ENCODE peak calls at places on chromosomes 4 and X, in nine cellular contexts. L, W, B, O, S, P, F, Q and C are unnamed samples.

GRCh38 chr4:81380364-81380853 is 91.3 kb downstream of the RASGEF1B start:
- DNase-seq in B (no peak), P (no peak), F (no peak), O (no peak), W (no peak), Q (no peak), L (no peak), S (no peak), C (no peak)

GRCh38 chr4:26088433-26088928 is 174.5 kb downstream of the SMIM20 start:
- DNase-seq in W (no peak), F (no peak), L (peak; percentile 55), Q (no peak), S (no peak), B (no peak), O (no peak), P (peak; percentile 40), C (no peak)

GRCh38 chrX:118271770-118272169 is 74.1 kb upstream of the WDR44 start:
- DNase-seq in S (no peak), L (no peak), O (peak; percentile 10), F (no peak), P (peak; percentile 5), B (no peak), Q (no peak), W (no peak), C (no peak)

GRCh38 chr4:168877779-168878491 is 132.1 kb downstream of the CBR4 start:
- DNase-seq in W (no peak), L (peak; percentile 21), B (no peak), O (no peak), P (no peak), Q (peak; percentile 17), F (no peak), S (no peak), C (no peak)

GRCh38 chr4:126701756-126702155 is 931.0 kb upstream of the INTU start:
- DNase-seq in W (no peak), Q (no peak), S (no peak), F (peak; percentile 23), B (no peak), L (peak; percentile 67), O (no peak), P (no peak), C (no peak)

GRCh38 chrX:69065451-69065850 is 99.8 kb downstream of the PJA1 start:
- DNase-seq in O (no peak), B (no peak), S (no peak), L (peak; percentile 29), F (no peak), Q (no peak), P (no peak), W (no peak), C (no peak)

GRCh38 chrX:45852884-45853283 is 652.2 kb upstream of the DIPK2B start:
- DNase-seq in O (no peak), W (no peak), B (no peak), S (no peak), Q (no peak), P (no peak), L (peak; percentile 30), F (no peak), C (no peak)

GRCh38 chr4:74237425-74237966 is 70.8 kb upstream of the EPGN start:
- DNase-seq in P (no peak), W (no peak), S (no peak), F (no peak), O (no peak), L (no peak), Q (no peak), B (no peak), C (no peak)

GRCh38 chrX:46305431-46305830 is 239.8 kb downstream of the ZNF674 start:
- DNase-seq in P (no peak), O (no peak), L (no peak), S (no peak), F (no peak), B (no peak), Q (no peak), W (no peak), C (no peak)

GRCh38 chr4:99321241-99322191 is at the start of gene ADH1B:
- DNase-seq in B (no peak), W (no peak), O (no peak), S (no peak), L (no peak), Q (no peak), P (no peak), F (no peak), C (no peak)

GRCh38 chrX:103017542-103017941 is 46.4 kb downstream of the BEX1 start:
- DNase-seq in F (no peak), Q (no peak), S (no peak), P (no peak), O (no peak), B (no peak), L (no peak), W (no peak), C (no peak)

GRCh38 chrX:131704136-131704695 is 160.3 kb downstream of the OR13H1 start:
- DNase-seq in S (no peak), F (no peak), P (peak; percentile 75), L (peak; percentile 61), B (no peak), Q (peak; percentile 93), W (peak; percentile 10), O (peak; percentile 57), C (peak; percentile 78)

GRCh38 chrX:41559662-41560061 is 112.5 kb downstream of the NYX start:
- DNase-seq in L (peak; percentile 23), Q (no peak), B (peak; percentile 48), S (no peak), W (no peak), P (peak; percentile 62), O (peak; percentile 36), F (peak; percentile 4), C (no peak)

GRCh38 chrX:3548743-3549441 is 164.6 kb downstream of the PRKX start:
- DNase-seq in L (peak; percentile 65), Q (no peak), P (peak; percentile 78), O (no peak), W (peak; percentile 56), B (no peak), F (peak; percentile 36), S (no peak), C (peak; percentile 13)

GRCh38 chrX:13000311-13000811 is 25.5 kb downstream of the TMSB4X start:
- DNase-seq in L (no peak), B (peak; percentile 54), P (no peak), F (peak; percentile 67), W (no peak), S (peak; percentile 5), O (no peak), Q (no peak), C (no peak)

GRCh38 chr4:147714575-147715401 is 17.1 kb upstream of the ARHGAP10 start:
- DNase-seq in Q (no peak), L (peak; percentile 84), O (peak; percentile 68), F (no peak), S (no peak), W (peak; percentile 70), P (no peak), B (no peak), C (no peak)

GRCh38 chr4:119082661-119083060 is 53.0 kb upstream of the MYOZ2 start:
- DNase-seq in Q (no peak), F (no peak), S (no peak), O (no peak), W (no peak), L (no peak), B (no peak), P (no peak), C (no peak)

GRCh38 chr4:90105274-90105673 is 21.9 kb upstream of the CCSER1 start:
- DNase-seq in B (no peak), W (no peak), O (no peak), P (no peak), S (no peak), L (no peak), F (no peak), Q (no peak), C (no peak)

GRCh38 chr4:180805101-180805500 is 1438.1 kb upstream of the TENM3 start:
- DNase-seq in O (no peak), Q (no peak), F (no peak), W (no peak), P (no peak), L (no peak), B (no peak), S (no peak), C (no peak)

GRCh38 chr4:76729991-76730390 is 168.0 kb downstream of the SOWAHB start:
- DNase-seq in S (no peak), B (no peak), P (no peak), F (no peak), Q (no peak), W (no peak), L (no peak), O (no peak), C (no peak)

GRCh38 chr4:98474408-98474844 is 184.0 kb downstream of the TSPAN5 start:
- DNase-seq in L (no peak), Q (no peak), P (peak; percentile 60), O (no peak), S (no peak), F (no peak), W (no peak), B (no peak), C (no peak)